ENCODE peak calls at places on chromosome 21, in eight cellular contexts. N, R, B, M, A, C, H and U are unnamed samples.

GRCh38 chr21:42088658-42089057 is 17.5 kb downstream of the UMODL1 start:
- DNase-seq in R (no peak), M (no peak), B (no peak), H (no peak), N (no peak), C (no peak), A (no peak), U (no peak)

GRCh38 chr21:45523411-45524101 is 18.7 kb downstream of the SLC19A1 start:
- DNase-seq in C (no peak), M (peak; percentile 7), B (peak; percentile 60), N (no peak), R (peak; percentile 22), A (no peak), H (no peak), U (peak; percentile 30)

GRCh38 chr21:42533306-42533962 is 19.8 kb downstream of the SLC37A1 start:
- DNase-seq in C (no peak), M (no peak), A (no peak), R (no peak), H (no peak), B (no peak), N (no peak), U (no peak)

GRCh38 chr21:46189213-46189958 is 5.1 kb upstream of the SPATC1L start:
- DNase-seq in M (no peak), N (peak; percentile 46), A (no peak), R (no peak), B (peak; percentile 53), C (no peak), H (peak; percentile 20), U (no peak)

GRCh38 chr21:15788847-15789548 is 59.2 kb downstream of the USP25 start:
- DNase-seq in H (no peak), N (peak; percentile 59), C (no peak), A (no peak), B (no peak), M (no peak), R (no peak), U (no peak)

GRCh38 chr21:15221799-15222386 is 157.1 kb upstream of the NRIP1 start:
- DNase-seq in A (peak; percentile 82), M (peak; percentile 50), R (no peak), B (peak; percentile 75), C (peak; percentile 18), N (peak; percentile 73), H (no peak), U (peak; percentile 63)

GRCh38 chr21:42161957-42162681 is 56.8 kb upstream of the ABCG1 start:
- DNase-seq in C (peak; percentile 40), N (no peak), M (no peak), A (peak; percentile 36), B (peak; percentile 54), H (no peak), R (no peak), U (no peak)

GRCh38 chr21:45864436-45864835 is 117.1 kb upstream of the COL6A1 start:
- DNase-seq in B (no peak), C (no peak), H (no peak), R (no peak), M (no peak), N (peak; percentile 58), A (no peak), U (no peak)

GRCh38 chr21:32411366-32412161 is 942 bp upstream of the EVA1C start:
- DNase-seq in N (peak; percentile 49), B (peak; percentile 96), R (peak; percentile 92), M (peak; percentile 93), A (peak; percentile 74), C (no peak), H (peak; percentile 91), U (no peak)

GRCh38 chr21:14846619-14847018 is 218.2 kb downstream of the NRIP1 start:
- DNase-seq in A (no peak), M (no peak), C (no peak), R (no peak), H (no peak), N (no peak), B (no peak), U (no peak)

GRCh38 chr21:19290328-19290727 is 886.7 kb upstream of the TMPRSS15 start:
- DNase-seq in C (no peak), N (no peak), R (no peak), H (no peak), B (no peak), A (no peak), M (no peak), U (no peak)

DNA sequence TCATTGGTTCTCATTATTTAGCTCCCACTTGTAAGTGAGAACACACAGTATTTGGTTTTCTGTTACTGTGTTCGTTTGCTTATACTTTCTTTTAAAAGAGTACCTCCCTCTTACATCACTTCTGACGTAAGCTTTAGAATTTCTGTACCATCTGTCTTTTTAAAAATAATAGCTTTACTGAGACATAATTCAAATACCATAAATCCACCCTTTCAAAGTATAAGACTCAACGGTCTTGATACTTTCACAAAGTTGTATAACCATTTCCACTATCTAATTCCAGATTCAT is 104.9 kb downstream of the HLCS start:
- DNase-seq in M (no peak), R (no peak), H (no peak), B (no peak), N (no peak), C (no peak), A (no peak), U (no peak)
- H3K4me3 ChIP-seq in M (no peak overlapping the region), R (no peak overlapping the region), H (no peak overlapping the region), B (no peak overlapping the region), N (no peak overlapping the region), C (no peak overlapping the region), A (no peak overlapping the region), U (no peak overlapping the region)

DNA sequence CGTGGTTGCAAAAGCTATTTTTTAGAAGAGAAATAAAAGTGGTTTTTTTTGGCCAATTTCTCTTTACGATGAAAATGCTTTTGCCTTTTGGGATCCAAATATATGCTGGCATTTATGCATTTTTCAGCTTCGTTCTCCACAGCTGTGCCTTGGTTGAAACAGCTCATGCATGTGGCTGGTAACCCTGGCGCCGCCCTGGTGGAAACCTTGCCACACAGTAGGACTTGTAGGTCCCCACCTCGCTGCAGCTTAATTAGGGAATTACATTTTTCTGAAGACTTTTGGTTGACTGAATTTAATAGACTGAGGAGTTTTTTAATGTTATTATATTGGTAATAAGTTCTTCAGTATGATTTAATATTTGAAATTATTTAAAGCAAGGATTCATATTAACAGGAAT is 12.7 kb upstream of the PCP4 start:
- DNase-seq in A (peak; percentile 29), M (no peak), N (no peak), C (no peak), R (no peak), B (no peak), H (no peak), U (no peak)
- TF ChIP-seq CTCF in A (peak; percentile 50), M (no peak), N (no peak), C (peak; percentile 8), R (no peak), B (peak; percentile 8), H (no peak), U (no peak)

DNA sequence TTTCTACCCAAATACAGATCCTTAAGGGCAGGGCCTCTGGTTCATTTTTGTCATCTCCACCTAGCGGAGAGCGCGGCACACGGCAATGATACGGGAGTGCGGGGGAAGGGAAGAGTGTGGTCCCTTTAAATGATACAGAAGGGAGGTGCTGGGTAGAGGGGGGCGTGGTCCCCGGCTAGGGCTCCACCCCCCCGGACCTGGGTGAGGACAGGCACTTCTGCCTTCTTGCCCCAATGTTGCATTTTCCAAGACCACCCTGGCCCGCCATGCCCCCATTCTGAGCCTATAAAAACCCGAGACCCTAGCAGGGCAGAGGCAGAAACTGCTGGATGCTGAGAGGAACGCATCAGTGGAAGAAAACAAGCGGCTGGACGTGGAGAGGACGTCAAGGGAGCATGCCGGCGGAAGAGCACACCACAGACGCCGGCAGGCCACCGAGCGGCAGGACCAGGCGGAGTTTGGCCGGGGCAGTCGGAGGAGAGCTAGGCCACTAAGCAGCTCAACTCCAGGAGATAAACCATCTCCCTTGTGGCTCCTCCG is 30.0 kb downstream of the LRRC3 start:
- DNase-seq in R (no peak), N (no peak), M (no peak), A (peak; percentile 87), B (no peak), H (peak; percentile 33), C (no peak), U (no peak)
- H3K4me3 ChIP-seq in R (no peak overlapping the region), N (no peak overlapping the region), M (peak overlapping the region; percentile 15), A (peak overlapping the region; percentile 69), B (peak overlapping the region; percentile 25), H (peak overlapping the region; percentile 1), C (no peak overlapping the region), U (no peak overlapping the region)

GRCh38 chr21:34722684-34723300 is 54.0 kb downstream of the CLIC6 start:
- DNase-seq in M (no peak), B (no peak), H (peak; percentile 27), N (no peak), A (peak; percentile 83), C (no peak), R (no peak), U (no peak)
- TF ChIP-seq CTCF in M (no peak), B (peak; percentile 54), H (peak; percentile 23), N (peak; percentile 24), A (peak; percentile 87), C (peak; percentile 82), R (no peak), U (peak; percentile 43)